ENCODE peak calls at places on chromosomes 4 and X, in six cellular contexts. L is CD8-positive, alpha-beta T cell; Q is ELR; N is COR-L47; F is ovary; T is HT-29. S is an unnamed sample.
A peak's percentile ranks its signal among the peaks of the same experiment; 100 is the strongest.

GRCh38 chrX:109632906-109633504 is 8.0 kb upstream of the KCNE5 start:
- DNase-seq in L (no peak), Q (peak; percentile 47), N (no peak), T (peak; percentile 65), F (no peak), S (no peak)

GRCh38 chrX:29666361-29666760 is 549.0 kb upstream of the MAGEB2 start:
- DNase-seq in Q (peak; percentile 43), F (no peak), L (no peak), T (no peak), N (no peak), S (no peak)

GRCh38 chr4:34720563-34720962 is 1523.8 kb downstream of the ARAP2 start:
- DNase-seq in N (peak; percentile 64), T (peak; percentile 48), F (no peak), L (no peak), Q (peak; percentile 65), S (no peak)

GRCh38 chr4:47386592-47387235 is 76.8 kb downstream of the COMMD8 start:
- DNase-seq in L (no peak), N (no peak), F (no peak), T (no peak), Q (no peak), S (no peak)

GRCh38 chrX:17706676-17707075 is 30.6 kb upstream of the SCML1 start:
- DNase-seq in L (no peak), Q (peak; percentile 78), F (no peak), N (no peak), T (no peak), S (no peak)

GRCh38 chr4:101232074-101232776 is 115.1 kb downstream of the PPP3CA start:
- DNase-seq in N (no peak), Q (peak; percentile 83), F (peak; percentile 29), L (no peak), T (no peak), S (no peak)

GRCh38 chrX:154436597-154437397 is at the start of gene GDI1:
- DNase-seq in Q (peak; percentile 65), N (peak; percentile 50), F (peak; percentile 56), L (peak; percentile 41), T (peak; percentile 31), S (peak; percentile 34)

GRCh38 chr4:146545102-146545501 is 23.4 kb upstream of the SLC10A7 start:
- DNase-seq in Q (peak; percentile 57), F (no peak), T (peak; percentile 49), N (peak; percentile 22), L (no peak), S (no peak)

GRCh38 chrX:66074920-66075879 is 35.3 kb upstream of the VSIG4 start:
- DNase-seq in T (no peak), F (no peak), N (no peak), Q (no peak), L (peak; percentile 13), S (no peak)

GRCh38 chrX:21838937-21839333 is 482 bp upstream of the MBTPS2 start:
- DNase-seq in N (no peak), Q (peak; percentile 52), F (no peak), T (no peak), L (no peak), S (no peak)

GRCh38 chr4:24210332-24210902 is 320.6 kb upstream of the PPARGC1A start:
- DNase-seq in L (no peak), Q (peak; percentile 50), N (no peak), F (peak; percentile 76), T (no peak), S (peak; percentile 21)

GRCh38 chr4:14504162-14504561 is 498.1 kb upstream of the CPEB2 start:
- DNase-seq in F (no peak), Q (no peak), L (no peak), N (no peak), T (no peak), S (no peak)

GRCh38 chr4:134906404-134907023 is 704.9 kb upstream of the PABPC4L start:
- DNase-seq in Q (peak; percentile 40), F (no peak), T (peak; percentile 43), L (no peak), N (no peak), S (no peak)

GRCh38 chr4:152090543-152090942 is 329.7 kb upstream of the GATB start:
- DNase-seq in L (no peak), Q (peak; percentile 3), T (no peak), N (no peak), F (no peak), S (no peak)

GRCh38 chr4:129240816-129241215 is 144.9 kb downstream of the C4orf33 start:
- DNase-seq in L (no peak), F (no peak), T (peak; percentile 19), N (no peak), Q (no peak), S (peak; percentile 33)

GRCh38 chrX:10110984-10111363 is 45.8 kb upstream of the CLCN4 start:
- DNase-seq in F (no peak), L (peak; percentile 32), N (no peak), T (no peak), Q (no peak), S (no peak)

GRCh38 chr4:134024251-134024650 is 177.3 kb downstream of the PABPC4L start:
- DNase-seq in T (peak; percentile 36), L (no peak), N (peak; percentile 2), Q (peak; percentile 53), F (no peak), S (no peak)

GRCh38 chr4:121439669-121440068 is 58.9 kb upstream of the QRFPR start:
- DNase-seq in Q (no peak), N (no peak), T (no peak), F (no peak), L (no peak), S (no peak)

GRCh38 chr4:37835806-37836205 is 9.3 kb downstream of the PGM2 start:
- DNase-seq in Q (no peak), F (no peak), T (no peak), N (no peak), L (no peak), S (no peak)

GRCh38 chrX:68998716-68999115 is 166.5 kb downstream of the PJA1 start:
- DNase-seq in Q (no peak), L (no peak), T (peak; percentile 71), N (no peak), F (no peak), S (no peak)

S was measured in pancreas.